ENCODE peak calls at places on chromosomes 12 and 14, in five cellular contexts. C is breast epithelium, O is SK-N-MC, H is left lung, T is heart left ventricle. X is an unnamed sample.

GRCh38 chr12:49868952-49869815 is 26.3 kb upstream of the BCDIN3D start:
- DNase-seq in H (peak), C (peak), T (peak), O (no peak), X (no peak)

GRCh38 chr14:104865631-104866441 is 768 bp downstream of the CEP170B start:
- DNase-seq in T (peak), O (no peak), C (peak), H (peak), X (peak)

GRCh38 chr12:131848753-131849152 is 20.6 kb downstream of the MMP17 start:
- DNase-seq in T (no peak), O (no peak), H (no peak), C (no peak), X (no peak)

GRCh38 chr12:3225154-3225795 is 148.1 kb downstream of the TSPAN9 start:
- DNase-seq in O (no peak), C (no peak), T (peak), H (no peak), X (no peak)

GRCh38 chr12:90100619-90101018 is 392.0 kb upstream of the ATP2B1 start:
- DNase-seq in H (no peak), T (no peak), C (no peak), O (no peak), X (no peak)

GRCh38 chr14:75098682-75099081 is 28.2 kb downstream of the NEK9 start:
- DNase-seq in C (no peak), H (no peak), T (no peak), O (no peak), X (no peak)

GRCh38 chr14:94390372-94391086 is 2.1 kb upstream of the SERPINA1 start:
- DNase-seq in C (peak), O (no peak), T (peak), H (peak), X (peak)

GRCh38 chr14:106530423-106531107 is 1004.2 kb downstream of the TMEM121 start:
- DNase-seq in O (no peak), H (no peak), C (no peak), T (no peak), X (no peak)

GRCh38 chr14:61477845-61478438 is 156.6 kb downstream of the PRKCH start:
- DNase-seq in O (no peak), C (peak), T (peak), H (peak), X (no peak)

GRCh38 chr12:43255642-43256041 is 296.4 kb downstream of the ADAMTS20 start:
- DNase-seq in H (no peak), C (no peak), T (no peak), O (no peak), X (no peak)

GRCh38 chr12:56468216-56469006 is at the start of gene SPRYD4:
- DNase-seq in C (peak), H (peak), O (peak), T (peak), X (peak)

GRCh38 chr12:56474389-56474788 is 6.0 kb downstream of the SPRYD4 start:
- DNase-seq in C (no peak), H (no peak), T (peak), O (no peak), X (no peak)

DNA sequence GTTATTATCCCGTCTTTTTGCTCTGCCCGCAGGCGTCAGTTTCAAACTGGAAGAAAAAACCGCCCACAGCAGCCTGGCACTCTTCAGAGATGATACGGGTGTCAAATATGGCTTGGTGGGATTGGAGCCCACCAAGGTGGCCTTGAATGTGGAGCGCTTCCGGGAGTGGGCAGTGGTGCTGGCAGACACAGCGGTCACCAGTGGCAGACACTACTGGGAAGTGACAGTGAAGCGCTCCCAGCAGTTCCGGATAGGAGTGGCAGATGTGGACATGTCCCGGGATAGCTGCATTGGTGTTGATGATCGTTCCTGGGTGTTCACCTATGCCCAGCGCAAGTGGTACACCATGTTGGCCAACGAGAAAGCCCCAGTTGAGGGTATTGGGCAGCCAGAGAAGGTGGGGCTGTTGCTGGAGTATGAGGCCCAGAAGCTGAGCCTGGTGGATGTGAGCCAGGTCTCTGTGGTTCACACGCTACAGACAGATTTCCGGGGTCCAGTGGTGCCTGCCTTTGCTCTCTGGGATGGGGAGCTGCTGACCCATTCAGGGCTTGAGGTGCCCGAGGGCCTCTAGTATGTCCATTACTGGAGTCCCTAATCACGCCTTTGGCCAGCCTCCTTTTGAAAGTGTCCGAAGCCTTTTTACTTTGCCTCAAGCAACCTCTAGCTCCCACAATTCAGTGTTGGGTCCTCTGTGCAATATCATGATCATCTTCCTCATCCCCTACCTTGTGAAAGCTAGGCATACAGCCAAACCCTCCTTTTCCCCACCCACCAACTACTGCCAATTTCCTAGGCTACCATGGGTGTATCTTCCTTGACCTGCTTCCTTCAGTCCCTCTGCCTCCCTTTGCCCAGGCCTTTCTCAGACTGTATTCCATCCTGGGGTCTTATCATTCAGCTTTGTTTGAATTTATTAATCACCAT is 891 bp downstream of the SPRYD4 start:
- DNase-seq in O (no peak), H (peak), C (peak), T (no peak), X (no peak)
- H3K27ac ChIP-seq in O (peak), H (peak), C (peak), T (peak), X (peak)

GRCh38 chr14:70080081-70080480 is 108.7 kb downstream of the SLC8A3 start:
- DNase-seq in T (no peak), O (no peak), H (no peak), C (no peak), X (no peak)
- H3K27ac ChIP-seq in T (no peak), O (no peak), H (no peak), C (no peak), X (no peak)

DNA sequence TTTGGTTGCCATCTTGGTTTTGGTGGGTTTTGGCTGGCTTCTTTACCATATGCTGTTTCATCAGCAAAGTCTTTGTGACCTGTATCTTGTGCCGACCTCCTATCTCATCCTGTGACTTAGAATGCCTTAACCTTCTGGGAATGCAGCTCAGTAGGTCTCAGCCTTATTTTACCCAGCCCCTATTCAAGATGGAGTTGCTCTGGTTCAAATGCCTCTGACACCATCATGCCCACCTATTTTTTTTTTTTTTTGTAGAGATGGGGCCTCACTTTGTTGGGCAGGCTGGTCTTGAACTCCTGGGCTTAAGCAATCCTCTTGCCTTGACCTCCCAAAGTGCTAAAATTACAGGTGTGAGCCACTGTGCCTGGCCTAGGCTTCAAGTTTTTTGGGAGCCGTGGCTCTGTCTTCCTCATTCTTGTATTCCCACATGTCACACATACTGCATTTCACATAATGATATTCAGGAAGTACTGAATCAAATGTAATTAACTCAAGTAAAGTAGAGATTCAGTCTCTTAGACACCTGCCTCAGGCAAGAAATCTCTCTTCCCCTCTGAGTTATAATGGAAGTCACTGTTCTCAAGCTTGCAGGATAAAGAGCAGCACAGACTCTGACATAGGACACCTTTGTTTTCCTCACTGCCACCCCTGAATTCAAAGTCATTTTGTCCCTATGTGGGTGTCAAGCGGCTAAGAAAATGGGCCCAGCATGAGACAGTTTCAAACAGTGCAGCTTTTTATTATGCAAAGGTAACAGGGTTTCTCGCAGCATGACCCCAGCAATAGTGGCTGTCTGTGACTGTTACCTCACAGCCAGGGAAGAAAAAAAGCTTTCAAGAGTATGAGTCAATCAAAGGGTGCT is 159.0 kb downstream of the PTPN11 start:
- DNase-seq in O (peak), C (peak), H (no peak), T (no peak), X (no peak)
- H3K27ac ChIP-seq in O (peak), C (no peak), H (no peak), T (no peak), X (no peak)

DNA sequence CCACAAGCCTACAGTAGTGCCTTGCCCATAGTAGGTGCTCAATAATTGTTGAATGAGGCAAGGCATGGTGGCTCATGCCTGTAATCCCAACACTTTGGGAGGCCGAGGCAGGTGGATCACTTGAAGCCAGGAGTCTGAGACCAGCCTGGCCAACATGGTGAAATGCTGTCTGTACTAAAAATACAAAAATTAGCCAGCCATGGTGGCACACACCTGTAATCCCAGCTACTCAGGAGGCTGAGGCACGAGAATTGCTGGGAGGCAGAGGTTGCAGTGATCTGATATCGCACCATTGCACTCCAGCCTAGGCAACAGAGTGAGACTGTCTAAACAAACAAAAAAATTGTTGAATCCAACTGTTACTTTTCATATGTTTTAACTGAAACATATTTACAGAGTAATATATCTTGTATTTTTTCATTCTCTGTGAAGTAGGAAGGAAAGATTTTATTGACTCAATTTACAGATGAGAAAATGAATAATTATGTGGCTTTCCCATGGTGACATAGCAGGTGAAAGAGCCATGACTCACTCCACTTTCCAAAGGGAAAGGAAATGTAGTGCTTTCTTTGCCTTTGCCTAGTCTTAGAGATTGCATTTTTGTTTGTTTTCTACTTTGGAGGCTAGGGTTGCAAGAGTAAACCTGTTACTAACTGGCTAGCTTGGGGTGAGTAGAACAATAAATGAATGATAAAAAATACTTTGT is 95.4 kb upstream of the SLC38A4 start:
- DNase-seq in H (no peak), T (no peak), O (no peak), C (no peak), X (no peak)
- H3K27ac ChIP-seq in H (peak), T (no peak), O (no peak), C (peak), X (peak)

GRCh38 chr12:106304797-106305196 is 2.3 kb downstream of the TCP11L2 start:
- DNase-seq in O (no peak), H (no peak), C (no peak), T (peak), X (no peak)
- H3K27ac ChIP-seq in O (no peak), H (no peak), C (peak), T (peak), X (no peak)

DNA sequence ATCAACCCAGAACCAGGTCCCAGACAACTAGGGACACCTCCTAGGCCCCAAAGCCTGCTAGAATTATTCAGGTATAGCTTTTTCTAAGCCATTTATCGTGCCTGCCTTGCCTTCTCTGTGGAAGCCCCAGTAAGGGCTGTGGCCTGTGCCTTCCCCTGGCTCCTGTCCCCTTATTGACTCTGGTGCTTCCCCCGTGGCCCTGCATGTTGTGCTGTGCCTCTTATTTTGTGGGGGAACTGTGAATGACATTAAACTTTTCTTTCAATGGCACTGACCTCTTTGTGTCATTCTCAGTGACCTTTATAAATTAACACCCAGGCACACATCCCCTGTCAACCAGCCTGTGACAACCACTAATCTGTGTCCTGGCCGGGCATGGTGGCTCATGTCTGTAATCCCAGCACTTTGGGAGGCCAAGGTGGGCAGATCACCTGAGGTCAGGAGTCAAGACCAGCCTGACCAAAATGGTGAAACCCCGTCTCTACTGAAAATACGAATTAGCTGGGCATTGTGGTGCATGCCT is 10.6 kb upstream of the EVL start:
- DNase-seq in T (no peak), C (no peak), O (no peak), H (no peak), X (no peak)
- H3K27ac ChIP-seq in T (no peak), C (no peak), O (no peak), H (no peak), X (no peak)

GRCh38 chr12:52976574-52977071 is 27.7 kb downstream of the KRT18 start:
- DNase-seq in H (no peak), T (no peak), O (no peak), C (no peak), X (no peak)

GRCh38 chr12:52975204-52975603 is 26.3 kb downstream of the KRT18 start:
- DNase-seq in O (no peak), T (no peak), H (no peak), C (no peak), X (no peak)

GRCh38 chr12:52969828-52970569 is 21.1 kb downstream of the KRT18 start:
- DNase-seq in T (peak), O (no peak), H (no peak), C (peak), X (no peak)

GRCh38 chr12:52975820-52976573 is 27.1 kb downstream of the KRT18 start:
- DNase-seq in C (no peak), T (no peak), H (peak), O (no peak), X (no peak)

DNA sequence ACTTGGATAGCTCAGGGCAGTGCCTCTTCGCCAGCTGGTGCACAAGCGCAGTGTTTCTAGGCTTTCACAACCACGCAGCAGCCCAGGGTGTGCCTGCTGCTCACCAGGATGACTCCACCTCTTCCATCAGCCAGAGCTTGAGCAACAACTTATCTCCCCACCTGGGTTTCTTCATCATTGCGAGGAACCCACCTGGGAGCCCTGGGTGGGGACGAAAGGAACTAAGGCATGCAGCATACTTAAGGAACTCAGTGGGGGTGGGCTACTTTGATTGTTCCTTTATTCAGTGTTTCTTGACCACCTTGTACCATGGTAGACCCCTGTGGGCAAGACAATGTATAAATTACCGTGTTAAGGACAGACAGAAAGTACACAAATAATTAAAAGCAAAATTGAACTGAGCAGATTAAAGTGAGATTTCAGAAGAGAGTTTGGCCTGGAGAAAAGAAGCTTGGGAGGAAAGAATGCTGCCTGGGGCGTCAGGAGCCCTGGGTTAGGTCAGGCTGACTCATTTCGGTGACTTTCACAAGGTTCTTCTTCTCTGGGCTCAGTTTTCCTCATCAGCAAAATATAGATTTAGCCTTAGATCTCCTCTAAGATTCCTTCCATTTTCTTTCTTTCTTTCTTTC is 22.9 kb downstream of the KRT18 start:
- DNase-seq in O (no peak), T (no peak), C (peak), H (no peak), X (peak)
- H3K27ac ChIP-seq in O (peak), T (no peak), C (peak), H (no peak), X (peak)

GRCh38 chr12:26857465-26858176 is 24.6 kb upstream of the ITPR2 start:
- DNase-seq in O (no peak), C (no peak), H (no peak), T (no peak), X (no peak)
- H3K27ac ChIP-seq in O (no peak), C (no peak), H (no peak), T (peak), X (no peak)

X was measured in epithelial cell of prostate.